ENCODE peak calls at places on chromosomes 5 and 9, in four cellular contexts. I is uterus, Y is AG04450, G is sigmoid colon. U is an unnamed sample. For H3K27me3, the result is how much of the 10 kb centered on the place peaks cover.

GRCh38 chr5:100902406-100903035 is 561 bp downstream of the ST8SIA4 start:
- DNase-seq in I (no peak), Y (no peak), G (no peak), U (no peak)

GRCh38 chr9:33375841-33376321 is 26.5 kb downstream of the AQP7 start:
- DNase-seq in I (peak), Y (no peak), G (no peak), U (no peak)

GRCh38 chr5:38162625-38163024 is 95.7 kb upstream of the EGFLAM start:
- DNase-seq in I (no peak), Y (no peak), G (no peak), U (no peak)

GRCh38 chr5:133431326-133431725 is 181.0 kb downstream of the FSTL4 start:
- DNase-seq in I (no peak), Y (no peak), G (no peak), U (no peak)

GRCh38 chr9:125323615-125324014 is 62.0 kb downstream of the GAPVD1 start:
- DNase-seq in I (no peak), Y (peak), G (no peak), U (no peak)

GRCh38 chr5:20833081-20833627 is 845.2 kb upstream of the CDH18 start:
- DNase-seq in I (no peak), Y (no peak), G (no peak), U (no peak)

GRCh38 chr9:133532937-133533668 is 1.4 kb upstream of the ADAMTSL2 start:
- DNase-seq in I (peak), Y (no peak), G (peak), U (no peak)

GRCh38 chr5:123795688-123796087 is 283.7 kb downstream of the CSNK1G3 start:
- DNase-seq in I (no peak), Y (peak), G (no peak), U (no peak)

GRCh38 chr5:149448831-149449714 is 70.0 kb upstream of the IL17B start:
- DNase-seq in I (no peak), Y (no peak), G (no peak), U (no peak)

GRCh38 chr5:178086266-178086665 is 27.1 kb upstream of the N4BP3 start:
- DNase-seq in I (no peak), Y (no peak), G (no peak), U (no peak)

GRCh38 chr5:65262590-65263189 is 219.0 kb downstream of the ADAMTS6 start:
- DNase-seq in I (peak), Y (peak), G (no peak), U (peak)

GRCh38 chr9:96854877-96855273 is 561 bp upstream of the ZNF782 start:
- DNase-seq in I (no peak), Y (no peak), G (no peak), U (no peak)

GRCh38 chr9:5843450-5844249 is 10.7 kb upstream of the ERMP1 start:
- DNase-seq in I (no peak), Y (no peak), G (no peak), U (peak)

GRCh38 chr5:150498501-150498900 is 9.4 kb upstream of the NDST1 start:
- DNase-seq in I (no peak), Y (no peak), G (no peak), U (no peak)

GRCh38 chr9:107890921-107891465 is 401.4 kb upstream of the KLF4 start:
- DNase-seq in I (no peak), Y (no peak), G (no peak), U (peak)

GRCh38 chr5:76104027-76104426 is 20.8 kb downstream of the SV2C start:
- DNase-seq in I (no peak), Y (no peak), G (no peak), U (peak)

GRCh38 chr5:11540112-11540511 is 364.1 kb downstream of the CTNND2 start:
- DNase-seq in I (no peak), Y (no peak), G (no peak), U (no peak)

GRCh38 chr9:13330396-13331004 is 51.0 kb upstream of the MPDZ start:
- DNase-seq in I (no peak), Y (no peak), G (no peak), U (no peak)

GRCh38 chr5:92372766-92373165 is 989.6 kb upstream of the ARRDC3 start:
- DNase-seq in I (no peak), Y (no peak), G (no peak), U (no peak)

GRCh38 chr5:116532762-116533525 is 41.7 kb downstream of the SEMA6A start:
- DNase-seq in I (no peak), Y (no peak), G (no peak), U (peak)

GRCh38 chr9:95801797-95802196 is 73.7 kb upstream of the ERCC6L2 start:
- DNase-seq in I (no peak), Y (no peak), G (no peak), U (no peak)

GRCh38 chr9:19161257-19162025 is 34.1 kb upstream of the PLIN2 start:
- DNase-seq in I (peak), Y (peak), G (peak), U (peak)

GRCh38 chr5:76163111-76163628 is 80.0 kb downstream of the SV2C start:
- DNase-seq in I (no peak), Y (no peak), G (no peak), U (no peak)

GRCh38 chr5:14501353-14502162 is 80.0 kb upstream of the OTULINL start:
- DNase-seq in I (no peak), Y (no peak), G (no peak), U (no peak)

GRCh38 chr9:111897831-111898144 is 1.2 kb downstream of the UGCG start:
- DNase-seq in I (no peak), Y (no peak), G (no peak), U (no peak)

GRCh38 chr5:84437673-84438315 is 53.1 kb upstream of the EDIL3 start:
- DNase-seq in I (no peak), Y (peak), G (no peak), U (peak)

GRCh38 chr5:43482490-43483064 is 1.1 kb downstream of the TMEM267 start:
- DNase-seq in I (no peak), Y (no peak), G (no peak), U (no peak)

GRCh38 chr5:949275-949543 is 56.5 kb downstream of the TRIP13 start:
- DNase-seq in I (no peak), Y (no peak), G (no peak), U (no peak)
- H3K27me3 ChIP-seq in I (under half), Y (half or more), G (under half), U (under half)

GRCh38 chr5:93584531-93585053 is 1.6 kb downstream of the NR2F1 start:
- DNase-seq in I (no peak), Y (no peak), G (no peak), U (no peak)

GRCh38 chr5:93583799-93584530 is 943 bp downstream of the NR2F1 start:
- DNase-seq in I (peak), Y (no peak), G (peak), U (no peak)

GRCh38 chr5:93583525-93583798 is 440 bp downstream of the NR2F1 start:
- DNase-seq in I (no peak), Y (no peak), G (no peak), U (no peak)

GRCh38 chr5:93585753-93586385 is 2.8 kb downstream of the NR2F1 start:
- DNase-seq in I (peak), Y (no peak), G (peak), U (no peak)

DNA sequence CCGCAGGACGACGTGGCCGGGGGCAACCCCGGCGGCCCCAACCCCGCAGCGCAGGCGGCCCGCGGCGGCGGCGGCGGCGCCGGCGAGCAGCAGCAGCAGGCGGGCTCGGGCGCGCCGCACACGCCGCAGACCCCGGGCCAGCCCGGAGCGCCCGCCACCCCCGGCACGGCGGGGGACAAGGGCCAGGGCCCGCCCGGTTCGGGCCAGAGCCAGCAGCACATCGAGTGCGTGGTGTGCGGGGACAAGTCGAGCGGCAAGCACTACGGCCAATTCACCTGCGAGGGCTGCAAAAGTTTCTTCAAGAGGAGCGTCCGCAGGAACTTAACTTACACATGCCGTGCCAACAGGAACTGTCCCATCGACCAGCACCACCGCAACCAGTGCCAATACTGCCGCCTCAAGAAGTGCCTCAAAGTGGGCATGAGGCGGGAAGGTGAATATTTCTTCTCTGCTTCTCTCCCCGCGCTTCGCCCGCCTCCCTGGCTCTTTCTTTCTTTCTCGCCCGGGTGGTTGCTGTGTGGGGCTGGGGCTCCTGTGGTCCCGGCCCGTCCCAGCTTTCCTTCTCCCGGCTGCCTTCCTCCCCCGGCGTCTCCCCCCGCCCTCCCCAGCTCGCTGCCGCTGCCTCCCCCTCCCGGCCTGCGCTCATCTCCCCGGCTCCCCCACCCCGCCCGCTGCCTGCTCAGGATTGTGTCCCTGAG is 2.2 kb downstream of the NR2F1 start:
- DNase-seq in I (no peak), Y (no peak), G (peak), U (no peak)
- H3K27me3 ChIP-seq in I (under half), Y (under half), G (half or more), U (under half)

DNA sequence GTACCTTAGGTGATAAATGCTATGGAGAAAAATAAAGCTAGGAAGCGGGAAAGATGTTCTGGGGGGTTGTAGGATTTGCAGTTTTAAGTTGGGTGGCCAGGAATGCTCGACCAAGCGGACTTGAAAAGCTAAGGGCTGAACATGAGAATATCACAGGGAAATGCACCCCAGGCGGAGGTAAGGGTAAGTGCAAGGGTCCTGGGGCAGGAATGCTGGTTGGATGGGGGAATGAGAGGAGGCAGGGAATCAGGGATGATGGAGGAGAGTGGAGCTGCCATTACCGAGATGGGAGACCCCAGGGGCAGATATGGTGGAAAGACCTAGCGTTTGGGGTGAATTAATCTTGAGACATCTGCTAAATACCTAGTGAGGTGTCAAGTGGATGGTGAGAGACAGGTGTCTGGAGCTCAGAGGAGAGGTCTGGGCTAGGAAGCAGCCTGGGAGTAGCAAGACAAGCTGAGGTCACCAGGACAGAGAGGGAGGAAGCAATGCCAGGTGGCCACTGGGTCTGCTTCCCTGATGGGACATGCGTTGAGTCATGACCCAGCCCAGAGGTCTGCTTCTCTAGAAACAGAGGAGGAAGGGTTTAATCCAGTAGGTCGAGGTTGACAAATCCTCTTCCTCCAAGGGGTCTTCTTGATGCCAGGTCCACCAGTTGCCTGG is 77.7 kb upstream of the ASS1 start:
- DNase-seq in I (no peak), Y (no peak), G (no peak), U (no peak)
- H3K27me3 ChIP-seq in I (under half), Y (under half), G (under half), U (under half)

GRCh38 chr5:80220268-80220897 is 35.5 kb downstream of the SERINC5 start:
- DNase-seq in I (no peak), Y (no peak), G (no peak), U (no peak)
- H3K27me3 ChIP-seq in I (under half), Y (under half), G (under half), U (under half)

GRCh38 chr9:126624453-126624872 is 10.7 kb downstream of the LMX1B start:
- DNase-seq in I (no peak), Y (no peak), G (no peak), U (no peak)

GRCh38 chr9:126623667-126624452 is 10.1 kb downstream of the LMX1B start:
- DNase-seq in I (no peak), Y (no peak), G (no peak), U (no peak)

GRCh38 chr9:126622872-126623271 is 9.1 kb downstream of the LMX1B start:
- DNase-seq in I (no peak), Y (no peak), G (no peak), U (no peak)

GRCh38 chr9:126621919-126622735 is 8.4 kb downstream of the LMX1B start:
- DNase-seq in I (no peak), Y (no peak), G (no peak), U (no peak)

DNA sequence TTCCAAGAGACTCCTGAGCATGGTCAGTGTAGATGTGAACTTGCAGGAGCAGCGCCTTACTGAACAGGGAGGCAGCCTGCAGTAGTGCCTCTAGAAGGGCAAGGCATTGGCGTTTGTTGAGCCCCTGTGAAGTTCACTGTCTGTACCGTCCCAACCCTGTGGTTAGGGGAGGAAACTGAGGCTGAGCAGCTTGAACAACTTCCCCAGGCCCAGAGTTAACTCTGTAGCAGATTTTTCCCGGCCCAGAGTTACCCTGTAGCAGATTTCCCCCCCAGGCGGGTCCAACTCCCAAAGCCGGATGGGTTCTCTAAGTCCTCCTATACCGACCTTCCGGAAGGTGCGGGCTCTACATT is 9.6 kb downstream of the LMX1B start:
- DNase-seq in I (no peak), Y (no peak), G (no peak), U (no peak)
- H3K27me3 ChIP-seq in I (half or more), Y (half or more), G (half or more), U (half or more)

DNA sequence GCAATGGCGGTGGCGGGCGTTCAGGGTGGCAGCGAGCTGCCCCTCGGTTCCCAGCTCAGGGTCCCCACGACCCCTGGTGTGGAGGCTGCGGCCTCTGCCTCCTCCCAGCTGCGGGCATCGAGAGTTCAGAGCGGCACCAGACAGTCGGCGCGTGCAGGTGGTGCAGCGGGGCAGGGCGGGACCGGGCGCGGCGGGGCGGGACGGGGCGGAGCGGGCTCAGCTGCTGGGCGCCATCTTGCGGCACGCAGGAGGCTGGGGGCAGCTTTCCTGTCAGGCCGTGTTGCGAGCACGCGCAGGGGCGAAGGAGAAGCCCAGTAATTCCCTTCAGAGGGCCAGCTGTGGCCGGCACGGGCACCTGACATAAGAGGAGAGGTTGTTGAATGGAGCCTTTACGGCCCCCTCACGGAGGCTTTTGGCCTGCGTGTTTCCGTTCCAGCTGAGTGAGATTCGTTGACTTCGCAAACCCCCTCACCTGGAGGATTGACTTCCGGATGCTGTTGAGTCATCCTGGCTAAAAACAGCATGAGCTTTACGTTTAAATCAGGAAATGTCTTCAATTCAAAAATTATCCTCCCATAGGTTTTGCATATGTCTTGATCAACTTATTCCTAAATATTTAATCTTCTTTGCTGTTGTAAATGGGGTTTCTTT is 587 bp downstream of the C5orf47 start:
- DNase-seq in I (no peak), Y (no peak), G (no peak), U (no peak)
- H3K27me3 ChIP-seq in I (under half), Y (under half), G (under half), U (under half)